ENCODE peak calls at places on chromosomes 5 and 9, in five cellular contexts. G, O, M, K and L are unnamed samples.

GRCh38 chr5:126544087-126544740 is 50.8 kb downstream of the ALDH7A1 start:
- DNase-seq in M (no peak), O (peak; percentile 54), G (no peak), K (no peak), L (peak; percentile 44)

GRCh38 chr5:3818612-3819011 is 223.0 kb downstream of the IRX1 start:
- DNase-seq in K (no peak), G (no peak), M (no peak), O (no peak), L (no peak)

GRCh38 chr5:15573594-15573993 is 73.6 kb downstream of the FBXL7 start:
- DNase-seq in G (no peak), K (no peak), M (no peak), O (no peak), L (peak; percentile 46)

GRCh38 chr9:34710023-34710422 is at the start of gene CCL21:
- DNase-seq in O (no peak), G (no peak), M (peak; percentile 79), K (no peak), L (no peak)

GRCh38 chr5:39494099-39494498 is 69.3 kb upstream of the DAB2 start:
- DNase-seq in O (no peak), K (no peak), M (no peak), G (no peak), L (peak; percentile 33)

GRCh38 chr9:70044450-70045307 is 1.0 kb downstream of the MAMDC2 start:
- DNase-seq in M (no peak), K (no peak), G (no peak), O (no peak), L (peak; percentile 63)

GRCh38 chr5:41527201-41527779 is 16.9 kb upstream of the PLCXD3 start:
- DNase-seq in O (no peak), G (no peak), M (peak; percentile 71), K (no peak), L (peak; percentile 98)

GRCh38 chr5:9335754-9336495 is 209.9 kb downstream of the SEMA5A start:
- DNase-seq in G (no peak), M (no peak), K (no peak), O (no peak), L (no peak)

GRCh38 chr9:89684912-89685636 is 80.3 kb downstream of the GADD45G start:
- DNase-seq in K (no peak), G (no peak), M (no peak), O (no peak), L (no peak)

GRCh38 chr5:40841068-40841805 is at the start of gene CARD6:
- DNase-seq in K (no peak), G (no peak), M (no peak), O (no peak), L (peak; percentile 31)

GRCh38 chr9:129023908-129024233 is 4.3 kb downstream of the SH3GLB2 start:
- DNase-seq in K (no peak), O (no peak), M (no peak), G (no peak), L (no peak)

GRCh38 chr5:109256486-109256885 is 153.3 kb downstream of the PJA2 start:
- DNase-seq in K (no peak), M (no peak), O (no peak), G (no peak), L (no peak)

GRCh38 chr9:133488686-133489252 is 9.9 kb upstream of the SLC2A6 start:
- DNase-seq in G (no peak), K (no peak), M (no peak), O (no peak), L (no peak)

GRCh38 chr5:59543826-59544442 is 349.6 kb downstream of the PDE4D start:
- DNase-seq in G (no peak), M (no peak), O (peak; percentile 22), K (peak; percentile 23), L (no peak)

GRCh38 chr9:79986437-79986836 is 414.7 kb downstream of the TLE4 start:
- DNase-seq in M (no peak), G (no peak), K (no peak), O (no peak), L (no peak)

GRCh38 chr5:149421372-149421685 is 42.2 kb upstream of the IL17B start:
- DNase-seq in M (no peak), G (no peak), K (no peak), O (no peak), L (no peak)

GRCh38 chr5:149419532-149420485 is 40.7 kb upstream of the IL17B start:
- DNase-seq in K (no peak), G (no peak), M (peak; percentile 63), O (no peak), L (no peak)

GRCh38 chr5:149421834-149422233 is 42.7 kb upstream of the IL17B start:
- DNase-seq in M (no peak), K (no peak), G (no peak), O (no peak), L (peak; percentile 70)

GRCh38 chr5:149418910-149419531 is 39.9 kb upstream of the IL17B start:
- DNase-seq in G (no peak), O (no peak), K (no peak), M (no peak), L (no peak)

GRCh38 chr5:149420509-149421371 is 41.6 kb upstream of the IL17B start:
- DNase-seq in G (no peak), M (no peak), O (no peak), K (no peak), L (peak; percentile 94)
- H3K4me1 ChIP-seq in G (no peaks in the 10 kb centered on the region), M (peaks cover 92% of the 10 kb centered on the region), O (peaks cover 75% of the 10 kb centered on the region), K (no peaks in the 10 kb centered on the region), L (peaks cover 76% of the 10 kb centered on the region)

GRCh38 chr9:104882574-104882973 is 45.4 kb downstream of the ABCA1 start:
- DNase-seq in M (no peak), O (no peak), G (no peak), K (no peak), L (no peak)

GRCh38 chr9:104890433-104890770 is 37.6 kb downstream of the ABCA1 start:
- DNase-seq in K (no peak), G (no peak), M (no peak), O (no peak), L (no peak)

GRCh38 chr9:104881991-104882555 is 45.9 kb downstream of the ABCA1 start:
- DNase-seq in G (no peak), K (no peak), O (no peak), M (no peak), L (no peak)

DNA sequence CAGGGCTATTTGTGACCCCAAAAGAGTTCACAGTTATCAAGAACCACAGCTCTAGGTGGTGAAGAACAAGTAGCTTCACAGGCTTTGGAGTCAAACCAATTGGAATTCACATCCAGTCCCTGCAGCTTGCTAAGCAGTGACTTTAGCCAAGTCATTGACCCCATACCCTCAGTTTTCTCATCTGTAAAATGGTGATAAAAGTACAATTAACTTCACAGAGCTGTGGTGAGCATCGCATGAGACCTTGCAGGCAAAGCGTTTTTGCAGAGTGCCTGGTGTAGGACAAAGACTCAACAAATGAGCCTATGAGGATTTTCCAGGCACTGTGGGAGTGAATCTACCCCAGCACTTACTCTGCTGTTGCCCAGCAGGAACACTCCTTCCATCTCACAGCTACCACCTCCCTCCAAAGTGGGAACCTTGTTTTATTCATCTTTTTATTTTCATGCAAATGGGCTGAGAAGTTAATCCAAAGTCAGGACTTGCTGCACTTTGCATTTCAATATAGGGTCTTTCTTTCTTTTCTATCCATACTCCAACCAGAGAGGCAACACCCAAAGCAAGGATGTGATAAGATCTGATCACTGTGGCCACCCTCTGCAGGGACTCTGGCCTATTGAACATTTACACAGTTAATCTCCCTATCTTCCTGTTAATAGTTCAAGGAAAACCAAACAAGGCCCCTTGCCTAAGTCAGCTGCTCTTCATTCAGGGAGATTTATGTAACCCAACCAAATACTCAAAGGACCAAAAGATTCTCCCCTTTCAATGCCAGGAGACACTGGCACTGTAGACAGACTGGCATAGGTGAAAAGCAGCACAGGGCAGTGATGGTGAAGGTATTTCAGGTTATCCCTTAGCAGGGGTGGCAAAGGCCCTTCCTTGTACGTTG is 41.9 kb downstream of the ABCA1 start:
- DNase-seq in K (no peak), M (no peak), G (no peak), O (no peak), L (no peak)
- TF ChIP-seq POLR2A in K (no peak), M (no peak), G (no peak), O (no peak), L (no peak)

GRCh38 chr5:147484708-147485020 is 25.2 kb downstream of the DPYSL3 start:
- DNase-seq in M (no peak), O (no peak), G (no peak), K (no peak), L (peak; percentile 41)

GRCh38 chr5:147485046-147485445 is 24.8 kb downstream of the DPYSL3 start:
- DNase-seq in K (no peak), G (no peak), M (no peak), O (no peak), L (peak; percentile 56)

GRCh38 chr5:147483197-147483790 is 26.6 kb downstream of the DPYSL3 start:
- DNase-seq in M (no peak), O (no peak), G (no peak), K (no peak), L (peak; percentile 48)

GRCh38 chr5:147482426-147483196 is 27.3 kb downstream of the DPYSL3 start:
- DNase-seq in K (no peak), G (no peak), M (no peak), O (no peak), L (no peak)

GRCh38 chr5:147483961-147484707 is 25.7 kb downstream of the DPYSL3 start:
- DNase-seq in M (peak; percentile 68), O (peak; percentile 33), K (no peak), G (no peak), L (peak; percentile 96)
- H3K4me1 ChIP-seq in M (peaks cover 68% of the 10 kb centered on the region), O (peaks cover 38% of the 10 kb centered on the region), K (no peaks in the 10 kb centered on the region), G (no peaks in the 10 kb centered on the region), L (peaks cover 16% of the 10 kb centered on the region)

GRCh38 chr9:124257865-124258764 is at the start of gene NEK6:
- DNase-seq in G (no peak), O (peak; percentile 19), M (peak; percentile 51), K (no peak), L (peak; percentile 84)
- TF ChIP-seq POLR2A in G (no peak), O (no peak), M (no peak), K (peak; percentile 20), L (peak; percentile 59)

GRCh38 chr5:142317673-142318261 is 7.1 kb downstream of the SPRY4 start:
- DNase-seq in K (no peak), M (no peak), G (no peak), O (no peak), L (no peak)

GRCh38 chr5:142320427-142320732 is 4.4 kb downstream of the SPRY4 start:
- DNase-seq in M (no peak), G (no peak), O (no peak), K (no peak), L (no peak)

GRCh38 chr5:142319105-142319504 is 5.7 kb downstream of the SPRY4 start:
- DNase-seq in K (no peak), M (no peak), O (no peak), G (no peak), L (no peak)

GRCh38 chr5:142320851-142321560 is 3.8 kb downstream of the SPRY4 start:
- DNase-seq in K (no peak), M (peak; percentile 41), O (no peak), G (no peak), L (peak; percentile 47)

GRCh38 chr5:142319560-142320426 is 5.0 kb downstream of the SPRY4 start:
- DNase-seq in M (no peak), G (no peak), O (no peak), K (no peak), L (no peak)
- H3K4me1 ChIP-seq in M (peaks cover 77% of the 10 kb centered on the region), G (peaks cover 17% of the 10 kb centered on the region), O (peaks cover 70% of the 10 kb centered on the region), K (no peaks in the 10 kb centered on the region), L (peaks cover 39% of the 10 kb centered on the region)

DNA sequence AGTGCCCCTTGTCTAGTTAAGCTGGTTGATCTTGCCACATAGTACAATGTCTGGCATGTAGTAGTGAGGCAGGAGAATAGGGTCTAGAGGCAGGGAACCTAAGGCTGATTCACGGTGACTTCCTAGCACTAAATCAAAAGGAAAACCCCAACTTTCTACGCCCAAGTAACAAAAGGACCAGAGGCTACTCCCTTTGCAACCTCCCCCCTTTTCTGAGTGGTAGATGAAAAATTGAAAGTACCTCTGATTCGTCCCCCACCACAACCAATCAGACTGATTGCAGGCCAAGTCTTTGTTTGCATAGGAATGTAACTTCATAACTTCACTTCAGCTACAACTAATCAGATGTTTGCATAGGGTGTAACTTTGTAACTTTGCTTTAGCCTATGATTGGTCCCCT is 278.9 kb downstream of the PSAT1 start:
- DNase-seq in M (no peak), G (no peak), K (no peak), O (no peak), L (no peak)
- TF ChIP-seq POLR2A in M (no peak), G (no peak), K (no peak), O (no peak), L (no peak)